ENCODE peak calls at places on chromosomes 12 and 14, in six cellular contexts. One of them, this sample, is unnamed.

GRCh38 chr12:32918890-32919791 is 22.6 kb upstream of the PKP2 start:
- DNase-seq in GM23248: peak; percentile 18
- DNase-seq in SK-N-SH: peak; percentile 66
- DNase-seq in OCI-LY7: peak; percentile 11
- DNase-seq in neural progenitor cell: peak; percentile 48
- DNase-seq in PC-3: peak; percentile 72
- DNase-seq in this sample: peak; percentile 70

GRCh38 chr12:88559772-88560171 is 20.5 kb downstream of the KITLG start:
- DNase-seq in GM23248: no peak
- DNase-seq in SK-N-SH: no peak
- DNase-seq in OCI-LY7: no peak
- DNase-seq in neural progenitor cell: no peak
- DNase-seq in PC-3: no peak
- DNase-seq in this sample: no peak

GRCh38 chr14:77709412-77709811 is 1.5 kb downstream of the SLIRP start:
- DNase-seq in GM23248: no peak
- DNase-seq in SK-N-SH: no peak
- DNase-seq in OCI-LY7: no peak
- DNase-seq in neural progenitor cell: no peak
- DNase-seq in PC-3: no peak
- DNase-seq in this sample: no peak

GRCh38 chr12:40566246-40566645 is 126.0 kb upstream of the CNTN1 start:
- DNase-seq in GM23248: no peak
- DNase-seq in SK-N-SH: no peak
- DNase-seq in OCI-LY7: no peak
- DNase-seq in neural progenitor cell: no peak
- DNase-seq in PC-3: no peak
- DNase-seq in this sample: no peak

GRCh38 chr14:74973905-74974363 is 18.5 kb upstream of the PGF start:
- DNase-seq in GM23248: no peak
- DNase-seq in SK-N-SH: no peak
- DNase-seq in OCI-LY7: no peak
- DNase-seq in neural progenitor cell: no peak
- DNase-seq in PC-3: no peak
- DNase-seq in this sample: no peak

GRCh38 chr14:68941820-68942219 is 37.3 kb downstream of the ACTN1 start:
- DNase-seq in GM23248: peak; percentile 94
- DNase-seq in SK-N-SH: no peak
- DNase-seq in OCI-LY7: no peak
- DNase-seq in neural progenitor cell: peak; percentile 68
- DNase-seq in PC-3: peak; percentile 27
- DNase-seq in this sample: peak; percentile 57

GRCh38 chr12:80551897-80552296 is 107.9 kb downstream of the PTPRQ start:
- DNase-seq in GM23248: peak; percentile 93
- DNase-seq in SK-N-SH: no peak
- DNase-seq in OCI-LY7: no peak
- DNase-seq in neural progenitor cell: no peak
- DNase-seq in PC-3: peak; percentile 98
- DNase-seq in this sample: peak; percentile 52

GRCh38 chr14:104014764-104015163 is 70.7 kb upstream of the ASPG start:
- DNase-seq in GM23248: no peak
- DNase-seq in SK-N-SH: no peak
- DNase-seq in OCI-LY7: no peak
- DNase-seq in neural progenitor cell: no peak
- DNase-seq in PC-3: peak; percentile 38
- DNase-seq in this sample: no peak

GRCh38 chr14:69241577-69241976 is 18.4 kb upstream of the GALNT16 start:
- DNase-seq in GM23248: no peak
- DNase-seq in SK-N-SH: no peak
- DNase-seq in OCI-LY7: no peak
- DNase-seq in neural progenitor cell: no peak
- DNase-seq in PC-3: no peak
- DNase-seq in this sample: no peak

GRCh38 chr12:108099085-108099484 is 30.0 kb upstream of the WSCD2 start:
- DNase-seq in GM23248: peak; percentile 35
- DNase-seq in SK-N-SH: no peak
- DNase-seq in OCI-LY7: no peak
- DNase-seq in neural progenitor cell: no peak
- DNase-seq in PC-3: peak; percentile 19
- DNase-seq in this sample: no peak

GRCh38 chr14:105773584-105773983 is 247.2 kb downstream of the TMEM121 start:
- DNase-seq in GM23248: no peak
- DNase-seq in SK-N-SH: no peak
- DNase-seq in OCI-LY7: no peak
- DNase-seq in neural progenitor cell: no peak
- DNase-seq in PC-3: no peak
- DNase-seq in this sample: no peak

GRCh38 chr14:105776924-105777323 is 250.5 kb downstream of the TMEM121 start:
- DNase-seq in GM23248: no peak
- DNase-seq in SK-N-SH: no peak
- DNase-seq in OCI-LY7: no peak
- DNase-seq in neural progenitor cell: no peak
- DNase-seq in PC-3: no peak
- DNase-seq in this sample: no peak

GRCh38 chr14:105774001-105774400 is 247.6 kb downstream of the TMEM121 start:
- DNase-seq in GM23248: no peak
- DNase-seq in SK-N-SH: no peak
- DNase-seq in OCI-LY7: peak; percentile 17
- DNase-seq in neural progenitor cell: no peak
- DNase-seq in PC-3: peak; percentile 2
- DNase-seq in this sample: no peak
- TF ChIP-seq EZH2phosphoT487 in GM23248: no peak
- TF ChIP-seq EZH2phosphoT487 in SK-N-SH: no peak
- TF ChIP-seq EZH2phosphoT487 in OCI-LY7: no peak
- TF ChIP-seq EZH2phosphoT487 in neural progenitor cell: no peak
- TF ChIP-seq EZH2phosphoT487 in PC-3: no peak
- TF ChIP-seq EZH2phosphoT487 in this sample: no peak

GRCh38 chr12:48786591-48787544 is 2.0 kb downstream of the ADCY6 start:
- DNase-seq in GM23248: no peak
- DNase-seq in SK-N-SH: peak; percentile 66
- DNase-seq in OCI-LY7: no peak
- DNase-seq in neural progenitor cell: no peak
- DNase-seq in PC-3: no peak
- DNase-seq in this sample: no peak

GRCh38 chr12:48787791-48788521 is 933 bp downstream of the ADCY6 start:
- DNase-seq in GM23248: peak; percentile 44
- DNase-seq in SK-N-SH: peak; percentile 46
- DNase-seq in OCI-LY7: no peak
- DNase-seq in neural progenitor cell: peak; percentile 16
- DNase-seq in PC-3: no peak
- DNase-seq in this sample: no peak

GRCh38 chr12:48788852-48789775 is at the start of gene ADCY6:
- DNase-seq in GM23248: peak; percentile 73
- DNase-seq in SK-N-SH: peak; percentile 96
- DNase-seq in OCI-LY7: no peak
- DNase-seq in neural progenitor cell: peak; percentile 93
- DNase-seq in PC-3: peak; percentile 72
- DNase-seq in this sample: peak; percentile 91

GRCh38 chr12:48788522-48788851 is 402 bp downstream of the ADCY6 start:
- DNase-seq in GM23248: peak; percentile 48
- DNase-seq in SK-N-SH: peak; percentile 74
- DNase-seq in OCI-LY7: no peak
- DNase-seq in neural progenitor cell: no peak
- DNase-seq in PC-3: no peak
- DNase-seq in this sample: no peak

DNA sequence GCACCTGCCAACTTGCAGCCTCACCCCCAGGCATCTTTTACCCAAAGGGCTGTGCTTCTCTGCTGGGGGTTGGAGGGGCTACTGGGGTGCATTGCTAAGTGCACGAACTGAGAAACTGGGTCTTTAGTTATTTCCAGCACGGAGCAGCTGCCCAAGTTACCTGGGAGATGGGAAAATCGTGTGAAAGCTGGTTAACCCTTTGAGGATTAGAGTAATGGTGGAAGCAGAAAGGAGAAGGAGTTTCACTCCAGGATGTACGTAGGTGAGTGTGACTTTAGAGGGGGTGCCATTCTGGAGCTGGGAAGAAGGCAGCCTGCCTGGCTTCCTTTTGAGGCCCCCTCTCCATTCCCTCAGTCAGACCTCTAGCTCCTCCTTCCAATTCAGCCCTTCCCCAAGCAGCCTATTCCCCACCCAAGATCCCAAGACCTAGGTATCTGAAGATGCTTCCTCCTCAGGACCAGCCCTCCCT is 1.0 kb upstream of the ADCY6 start:
- DNase-seq in GM23248: no peak
- DNase-seq in SK-N-SH: no peak
- DNase-seq in OCI-LY7: no peak
- DNase-seq in neural progenitor cell: no peak
- DNase-seq in PC-3: no peak
- DNase-seq in this sample: no peak
- H3K4me2 ChIP-seq in GM23248: peak overlapping the region; percentile 83
- H3K4me2 ChIP-seq in SK-N-SH: peak overlapping the region; percentile 95
- H3K4me2 ChIP-seq in OCI-LY7: no peak overlapping the region
- H3K4me2 ChIP-seq in neural progenitor cell: peak overlapping the region; percentile 88
- H3K4me2 ChIP-seq in PC-3: peak overlapping the region; percentile 99
- H3K4me2 ChIP-seq in this sample: peak overlapping the region; percentile 97

GRCh38 chr12:106251636-106252035 is 3.8 kb upstream of the CKAP4 start:
- DNase-seq in GM23248: peak; percentile 61
- DNase-seq in SK-N-SH: no peak
- DNase-seq in OCI-LY7: no peak
- DNase-seq in neural progenitor cell: peak; percentile 12
- DNase-seq in PC-3: peak; percentile 4
- DNase-seq in this sample: no peak
- H3K4me3 ChIP-seq in GM23248: no peak overlapping the region
- H3K4me3 ChIP-seq in SK-N-SH: no peak overlapping the region
- H3K4me3 ChIP-seq in OCI-LY7: no peak overlapping the region
- H3K4me3 ChIP-seq in neural progenitor cell: no peak overlapping the region
- H3K4me3 ChIP-seq in PC-3: no peak overlapping the region
- H3K4me3 ChIP-seq in this sample: no peak overlapping the region

GRCh38 chr14:32507029-32507984 is 178.2 kb downstream of the AKAP6 start:
- DNase-seq in GM23248: peak; percentile 93
- DNase-seq in SK-N-SH: no peak
- DNase-seq in OCI-LY7: no peak
- DNase-seq in neural progenitor cell: no peak
- DNase-seq in PC-3: peak; percentile 71
- DNase-seq in this sample: no peak

GRCh38 chr14:32510815-32511214 is 181.7 kb downstream of the AKAP6 start:
- DNase-seq in GM23248: no peak
- DNase-seq in SK-N-SH: no peak
- DNase-seq in OCI-LY7: no peak
- DNase-seq in neural progenitor cell: no peak
- DNase-seq in PC-3: no peak
- DNase-seq in this sample: no peak

GRCh38 chr14:32512348-32512747 is 183.2 kb downstream of the AKAP6 start:
- DNase-seq in GM23248: no peak
- DNase-seq in SK-N-SH: no peak
- DNase-seq in OCI-LY7: no peak
- DNase-seq in neural progenitor cell: no peak
- DNase-seq in PC-3: no peak
- DNase-seq in this sample: no peak

GRCh38 chr14:32508281-32508680 is 179.2 kb downstream of the AKAP6 start:
- DNase-seq in GM23248: peak; percentile 44
- DNase-seq in SK-N-SH: no peak
- DNase-seq in OCI-LY7: no peak
- DNase-seq in neural progenitor cell: no peak
- DNase-seq in PC-3: no peak
- DNase-seq in this sample: no peak

DNA sequence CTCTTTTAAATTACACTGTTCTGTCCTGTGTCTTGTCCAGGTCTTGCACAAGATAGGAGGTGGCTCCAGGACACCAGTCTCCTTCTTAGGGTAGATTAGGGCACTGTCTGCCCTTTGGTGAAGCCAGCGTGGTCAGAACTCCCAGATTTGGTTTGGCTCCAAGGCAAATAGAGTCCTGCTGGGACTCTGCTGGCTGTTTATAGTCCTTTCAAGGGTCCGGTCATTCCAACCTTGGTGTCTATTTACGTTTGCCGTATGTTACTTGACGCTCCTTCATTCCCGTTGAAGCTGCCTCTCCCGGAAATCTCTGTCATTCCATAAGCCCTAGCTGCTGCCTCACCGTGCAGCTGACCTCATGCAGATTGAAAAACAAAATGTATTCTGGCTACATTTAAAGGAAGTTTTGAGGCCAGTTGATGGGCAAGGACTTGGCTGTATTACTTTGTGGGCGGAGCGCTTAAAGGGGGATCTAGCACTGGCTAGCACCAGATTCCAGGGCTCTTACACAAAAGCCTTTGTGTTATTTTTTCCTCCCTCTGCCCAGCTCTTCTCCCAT is 180.6 kb downstream of the AKAP6 start:
- DNase-seq in GM23248: peak; percentile 99
- DNase-seq in SK-N-SH: no peak
- DNase-seq in OCI-LY7: no peak
- DNase-seq in neural progenitor cell: peak; percentile 9
- DNase-seq in PC-3: peak; percentile 80
- DNase-seq in this sample: peak; percentile 44
- TF ChIP-seq EZH2phosphoT487 in GM23248: no peak
- TF ChIP-seq EZH2phosphoT487 in SK-N-SH: no peak
- TF ChIP-seq EZH2phosphoT487 in OCI-LY7: no peak
- TF ChIP-seq EZH2phosphoT487 in neural progenitor cell: no peak
- TF ChIP-seq EZH2phosphoT487 in PC-3: no peak
- TF ChIP-seq EZH2phosphoT487 in this sample: no peak

GRCh38 chr12:113048716-113049127 is 7.8 kb upstream of the DTX1 start:
- DNase-seq in GM23248: peak; percentile 83
- DNase-seq in SK-N-SH: peak; percentile 81
- DNase-seq in OCI-LY7: peak; percentile 91
- DNase-seq in neural progenitor cell: peak; percentile 85
- DNase-seq in PC-3: peak; percentile 84
- DNase-seq in this sample: peak; percentile 88
- H3K4me2 ChIP-seq in GM23248: no peak overlapping the region
- H3K4me2 ChIP-seq in SK-N-SH: no peak overlapping the region
- H3K4me2 ChIP-seq in OCI-LY7: peak overlapping the region; percentile 56
- H3K4me2 ChIP-seq in neural progenitor cell: no peak overlapping the region
- H3K4me2 ChIP-seq in PC-3: no peak overlapping the region
- H3K4me2 ChIP-seq in this sample: no peak overlapping the region

GRCh38 chr14:100709252-100709955 is 17.3 kb upstream of the DLK1 start:
- DNase-seq in GM23248: peak; percentile 48
- DNase-seq in SK-N-SH: no peak
- DNase-seq in OCI-LY7: no peak
- DNase-seq in neural progenitor cell: peak; percentile 75
- DNase-seq in PC-3: peak; percentile 43
- DNase-seq in this sample: peak; percentile 73
- H3K4me3 ChIP-seq in GM23248: peak overlapping the region; percentile 63
- H3K4me3 ChIP-seq in SK-N-SH: no peak overlapping the region
- H3K4me3 ChIP-seq in OCI-LY7: no peak overlapping the region
- H3K4me3 ChIP-seq in neural progenitor cell: peak overlapping the region; percentile 21
- H3K4me3 ChIP-seq in PC-3: no peak overlapping the region
- H3K4me3 ChIP-seq in this sample: no peak overlapping the region

DNA sequence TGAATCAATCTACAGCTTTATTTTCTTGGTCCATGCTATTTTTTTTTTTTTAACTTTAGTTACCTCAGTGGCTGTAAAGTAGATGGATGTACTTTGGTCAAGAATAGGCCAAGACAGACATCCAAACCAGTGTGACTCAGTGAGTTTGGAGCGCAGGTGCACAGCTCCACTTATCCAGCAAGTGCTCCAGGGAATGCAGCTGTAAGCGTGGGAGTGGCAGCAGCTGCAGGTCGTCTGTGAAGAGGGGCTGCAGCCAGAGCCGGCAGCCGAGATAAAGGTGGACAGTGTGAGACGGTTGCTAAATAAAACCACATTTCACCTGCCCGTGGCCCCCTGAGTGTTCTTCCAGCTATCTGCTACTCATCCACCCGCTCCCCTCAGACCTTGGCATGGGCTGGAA is 1018.7 kb downstream of the AACS start:
- DNase-seq in GM23248: no peak
- DNase-seq in SK-N-SH: no peak
- DNase-seq in OCI-LY7: no peak
- DNase-seq in neural progenitor cell: no peak
- DNase-seq in PC-3: no peak
- DNase-seq in this sample: no peak
- TF ChIP-seq EZH2phosphoT487 in GM23248: no peak
- TF ChIP-seq EZH2phosphoT487 in SK-N-SH: no peak
- TF ChIP-seq EZH2phosphoT487 in OCI-LY7: no peak
- TF ChIP-seq EZH2phosphoT487 in neural progenitor cell: no peak
- TF ChIP-seq EZH2phosphoT487 in PC-3: no peak
- TF ChIP-seq EZH2phosphoT487 in this sample: no peak

This sample was measured in hepatocyte.